ENCODE peak calls at places on chromosomes 2 and 18, in five cellular contexts. One of them, this sample, is unnamed.

GRCh38 chr2:9498210-9498609 is 23.9 kb downstream of the IAH1 start:
- DNase-seq in EL: peak
- DNase-seq in GM18507: no peak
- DNase-seq in fibroblast of the conjunctiva: no peak
- DNase-seq in effector memory CD4-positive, alpha-beta T cell: no peak
- DNase-seq in this sample: no peak

GRCh38 chr2:213229814-213230213 is 54.5 kb upstream of the SPAG16 start:
- DNase-seq in EL: no peak
- DNase-seq in GM18507: no peak
- DNase-seq in fibroblast of the conjunctiva: peak
- DNase-seq in effector memory CD4-positive, alpha-beta T cell: no peak
- DNase-seq in this sample: no peak

GRCh38 chr2:101418704-101419663 is 31.7 kb upstream of the CREG2 start:
- DNase-seq in EL: peak
- DNase-seq in GM18507: peak
- DNase-seq in fibroblast of the conjunctiva: peak
- DNase-seq in effector memory CD4-positive, alpha-beta T cell: peak
- DNase-seq in this sample: no peak

GRCh38 chr2:120235681-120236080 is 12.5 kb upstream of the TMEM185B start:
- DNase-seq in EL: no peak
- DNase-seq in GM18507: no peak
- DNase-seq in fibroblast of the conjunctiva: no peak
- DNase-seq in effector memory CD4-positive, alpha-beta T cell: no peak
- DNase-seq in this sample: no peak

GRCh38 chr2:126704434-126705165 is 48.6 kb downstream of the GYPC start:
- DNase-seq in EL: peak
- DNase-seq in GM18507: no peak
- DNase-seq in fibroblast of the conjunctiva: no peak
- DNase-seq in effector memory CD4-positive, alpha-beta T cell: no peak
- DNase-seq in this sample: no peak

GRCh38 chr18:74942319-74942910 is 266.5 kb downstream of the PTGR3 start:
- DNase-seq in EL: peak
- DNase-seq in GM18507: peak
- DNase-seq in fibroblast of the conjunctiva: no peak
- DNase-seq in effector memory CD4-positive, alpha-beta T cell: no peak
- DNase-seq in this sample: no peak

GRCh38 chr2:9971105-9971818 is 19.8 kb downstream of the GRHL1 start:
- DNase-seq in EL: peak
- DNase-seq in GM18507: no peak
- DNase-seq in fibroblast of the conjunctiva: no peak
- DNase-seq in effector memory CD4-positive, alpha-beta T cell: no peak
- DNase-seq in this sample: no peak

GRCh38 chr2:239188536-239188935 is 212.3 kb downstream of the HDAC4 start:
- DNase-seq in EL: no peak
- DNase-seq in GM18507: no peak
- DNase-seq in fibroblast of the conjunctiva: no peak
- DNase-seq in effector memory CD4-positive, alpha-beta T cell: no peak
- DNase-seq in this sample: no peak

GRCh38 chr2:217551229-217551909 is 451.4 kb downstream of the TNS1 start:
- DNase-seq in EL: peak
- DNase-seq in GM18507: no peak
- DNase-seq in fibroblast of the conjunctiva: no peak
- DNase-seq in effector memory CD4-positive, alpha-beta T cell: no peak
- DNase-seq in this sample: no peak

GRCh38 chr18:62338446-62339105 is 13.5 kb downstream of the TNFRSF11A start:
- DNase-seq in EL: no peak
- DNase-seq in GM18507: no peak
- DNase-seq in fibroblast of the conjunctiva: no peak
- DNase-seq in effector memory CD4-positive, alpha-beta T cell: no peak
- DNase-seq in this sample: no peak

GRCh38 chr18:34840416-34840815 is 130.3 kb downstream of the DTNA start:
- DNase-seq in EL: no peak
- DNase-seq in GM18507: no peak
- DNase-seq in fibroblast of the conjunctiva: no peak
- DNase-seq in effector memory CD4-positive, alpha-beta T cell: no peak
- DNase-seq in this sample: no peak

GRCh38 chr2:110717734-110718133 is 14.6 kb upstream of the ACOXL start:
- DNase-seq in EL: no peak
- DNase-seq in GM18507: no peak
- DNase-seq in fibroblast of the conjunctiva: no peak
- DNase-seq in effector memory CD4-positive, alpha-beta T cell: no peak
- DNase-seq in this sample: no peak

GRCh38 chr2:56053679-56054078 is 130.1 kb upstream of the EFEMP1 start:
- DNase-seq in EL: no peak
- DNase-seq in GM18507: no peak
- DNase-seq in fibroblast of the conjunctiva: no peak
- DNase-seq in effector memory CD4-positive, alpha-beta T cell: no peak
- DNase-seq in this sample: no peak

GRCh38 chr2:6497048-6497447 is 368.7 kb downstream of the CMPK2 start:
- DNase-seq in EL: no peak
- DNase-seq in GM18507: no peak
- DNase-seq in fibroblast of the conjunctiva: no peak
- DNase-seq in effector memory CD4-positive, alpha-beta T cell: no peak
- DNase-seq in this sample: no peak

GRCh38 chr2:238908960-238909951 is 61.4 kb downstream of the TWIST2 start:
- DNase-seq in EL: no peak
- DNase-seq in GM18507: no peak
- DNase-seq in fibroblast of the conjunctiva: peak
- DNase-seq in effector memory CD4-positive, alpha-beta T cell: no peak
- DNase-seq in this sample: no peak

GRCh38 chr2:120447122-120447785 is 101.3 kb downstream of the INHBB start:
- DNase-seq in EL: no peak
- DNase-seq in GM18507: no peak
- DNase-seq in fibroblast of the conjunctiva: no peak
- DNase-seq in effector memory CD4-positive, alpha-beta T cell: no peak
- DNase-seq in this sample: no peak

GRCh38 chr2:231181848-231182247 is 16.6 kb upstream of the ARMC9 start:
- DNase-seq in EL: peak
- DNase-seq in GM18507: no peak
- DNase-seq in fibroblast of the conjunctiva: no peak
- DNase-seq in effector memory CD4-positive, alpha-beta T cell: no peak
- DNase-seq in this sample: no peak